ENCODE peak calls at places on chromosomes 16 and 17, in seven cellular contexts. N, X, A, O, D, S and B are unnamed samples.

GRCh38 chr17:64007838-64008282 is 9.7 kb downstream of the PRR29 start:
- DNase-seq in N (no peak), X (no peak), A (no peak), O (no peak), D (no peak), S (no peak), B (no peak)

GRCh38 chr16:23950291-23950894 is 114.6 kb downstream of the PRKCB start:
- DNase-seq in N (no peak), X (no peak), A (no peak), O (no peak), D (no peak), S (no peak), B (no peak)

GRCh38 chr17:77636835-77637806 is 321.4 kb upstream of the TNRC6C start:
- DNase-seq in N (no peak), X (no peak), A (no peak), O (no peak), D (no peak), S (no peak), B (no peak)

GRCh38 chr17:37276475-37276874 is 99.3 kb upstream of the C17orf78 start:
- DNase-seq in N (no peak), X (no peak), A (no peak), O (no peak), D (no peak), S (no peak), B (no peak)

GRCh38 chr16:637081-638018 is 1.2 kb upstream of the METTL26 start:
- DNase-seq in N (peak), X (peak), A (peak), O (peak), D (peak), S (peak), B (peak)

GRCh38 chr17:81434079-81434478 is 38.8 kb downstream of the BAHCC1 start:
- DNase-seq in N (no peak), X (peak), A (no peak), O (no peak), D (peak), S (no peak), B (no peak)

GRCh38 chr16:48137822-48138221 is 18.0 kb downstream of the ABCC12 start:
- DNase-seq in N (no peak), X (no peak), A (no peak), O (no peak), D (no peak), S (no peak), B (no peak)

GRCh38 chr17:11140501-11140900 is 100.5 kb upstream of the SHISA6 start:
- DNase-seq in N (no peak), X (no peak), A (no peak), O (no peak), D (no peak), S (no peak), B (no peak)

GRCh38 chr16:716250-716607 is 1.3 kb downstream of the METRN start:
- DNase-seq in N (no peak), X (peak), A (no peak), O (no peak), D (peak), S (no peak), B (no peak)

GRCh38 chr17:46074540-46074939 is 75.5 kb downstream of the STH start:
- DNase-seq in N (no peak), X (no peak), A (no peak), O (no peak), D (no peak), S (no peak), B (no peak)

GRCh38 chr17:80694992-80695912 is 150.6 kb downstream of the RPTOR start:
- DNase-seq in N (no peak), X (peak), A (peak), O (no peak), D (no peak), S (no peak), B (no peak)

GRCh38 chr16:88706288-88706964 is at the start of the genes CTU2 and RNF166:
- DNase-seq in N (peak), X (peak), A (peak), O (peak), D (peak), S (peak), B (peak)
- TF ChIP-seq EP300 in N (no peak), X (no peak), A (no peak), O (peak), D (no peak), S (no peak), B (no peak)

GRCh38 chr17:78861229-78861628 is 20.6 kb upstream of the USP36 start:
- DNase-seq in N (no peak), X (no peak), A (no peak), O (no peak), D (no peak), S (no peak), B (no peak)

GRCh38 chr17:78865682-78866390 is 25.2 kb upstream of the USP36 start:
- DNase-seq in N (peak), X (no peak), A (peak), O (peak), D (peak), S (peak), B (peak)

GRCh38 chr17:78859051-78859450 is 18.4 kb upstream of the USP36 start:
- DNase-seq in N (no peak), X (no peak), A (no peak), O (no peak), D (no peak), S (no peak), B (no peak)

GRCh38 chr17:78864117-78864516 is 23.5 kb upstream of the USP36 start:
- DNase-seq in N (no peak), X (no peak), A (no peak), O (no peak), D (no peak), S (no peak), B (no peak)

GRCh38 chr17:78862073-78863023 is 21.7 kb upstream of the USP36 start:
- DNase-seq in N (peak), X (no peak), A (peak), O (peak), D (peak), S (peak), B (peak)
- TF ChIP-seq EP300 in N (no peak), X (no peak), A (peak), O (peak), D (no peak), S (no peak), B (no peak)

GRCh38 chr16:22307838-22308237 is 10.6 kb downstream of the POLR3E start:
- DNase-seq in N (no peak), X (no peak), A (no peak), O (no peak), D (no peak), S (no peak), B (peak)
- TF ChIP-seq EP300 in N (no peak), X (no peak), A (no peak), O (no peak), D (no peak), S (no peak), B (no peak)

GRCh38 chr17:53996896-53997295 is 174.2 kb downstream of the KIF2B start:
- DNase-seq in N (no peak), X (no peak), A (no peak), O (no peak), D (no peak), S (no peak), B (no peak)

DNA sequence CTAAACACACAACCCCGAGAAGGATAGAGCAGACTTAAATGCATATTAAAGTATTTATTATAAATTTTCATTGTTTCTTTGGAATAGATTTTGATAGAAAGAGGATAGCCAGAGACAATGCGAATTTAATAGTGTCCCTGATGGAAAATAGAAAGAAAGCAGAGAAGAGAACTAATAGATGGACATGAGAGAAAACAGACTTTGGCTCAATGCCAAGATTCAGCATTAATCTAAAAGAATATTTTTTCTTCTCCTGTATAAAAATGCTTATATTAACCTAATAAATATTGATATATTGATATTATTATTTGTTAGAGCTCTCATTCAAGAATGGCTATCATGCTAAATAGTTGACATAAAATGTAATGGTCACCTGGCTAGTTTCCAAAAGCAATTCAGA is 173.4 kb downstream of the KIF2B start:
- DNase-seq in N (no peak), X (no peak), A (no peak), O (no peak), D (no peak), S (no peak), B (no peak)
- TF ChIP-seq EP300 in N (no peak), X (no peak), A (no peak), O (no peak), D (no peak), S (no peak), B (no peak)

GRCh38 chr17:43176119-43176570 is 5.1 kb downstream of the NBR1 start:
- DNase-seq in N (no peak), X (no peak), A (no peak), O (no peak), D (no peak), S (peak), B (no peak)
- TF ChIP-seq EP300 in N (no peak), X (no peak), A (no peak), O (no peak), D (no peak), S (no peak), B (no peak)